ENCODE peak calls at places on chromosomes 4 and X, in four cellular contexts. One of them, this sample, is unnamed.

GRCh38 chr4:112853662-112854256 is 195.7 kb upstream of the ANK2 start:
- DNase-seq in transverse colon: no peak
- DNase-seq in GM12891: no peak
- DNase-seq in stomach: no peak
- DNase-seq in this sample: no peak

GRCh38 chr4:148776944-148777343 is 334.7 kb upstream of the NR3C2 start:
- DNase-seq in transverse colon: no peak
- DNase-seq in GM12891: no peak
- DNase-seq in stomach: no peak
- DNase-seq in this sample: no peak

GRCh38 chr4:76306882-76307669 is 543 bp downstream of the STBD1 start:
- DNase-seq in transverse colon: peak
- DNase-seq in GM12891: no peak
- DNase-seq in stomach: peak
- DNase-seq in this sample: no peak

GRCh38 chrX:134734343-134735001 is 76.2 kb upstream of the PLAC1 start:
- DNase-seq in transverse colon: no peak
- DNase-seq in GM12891: no peak
- DNase-seq in stomach: no peak
- DNase-seq in this sample: no peak

GRCh38 chr4:79174855-79175254 is 151.0 kb downstream of the NAA11 start:
- DNase-seq in transverse colon: no peak
- DNase-seq in GM12891: no peak
- DNase-seq in stomach: no peak
- DNase-seq in this sample: no peak

GRCh38 chr4:183807420-183808101 is 97.5 kb upstream of the STOX2 start:
- DNase-seq in transverse colon: no peak
- DNase-seq in GM12891: no peak
- DNase-seq in stomach: no peak
- DNase-seq in this sample: no peak

GRCh38 chr4:110621839-110622751 is 782 bp downstream of the PITX2 start:
- DNase-seq in transverse colon: no peak
- DNase-seq in GM12891: no peak
- DNase-seq in stomach: no peak
- DNase-seq in this sample: no peak

GRCh38 chrX:17414839-17415238 is 39.8 kb downstream of the NHS start:
- DNase-seq in transverse colon: peak
- DNase-seq in GM12891: no peak
- DNase-seq in stomach: peak
- DNase-seq in this sample: no peak

GRCh38 chrX:19721726-19722370 is 165.6 kb downstream of the SH3KBP1 start:
- DNase-seq in transverse colon: no peak
- DNase-seq in GM12891: no peak
- DNase-seq in stomach: no peak
- DNase-seq in this sample: no peak

GRCh38 chr4:113837397-113837796 is 75.9 kb upstream of the CAMK2D start:
- DNase-seq in transverse colon: no peak
- DNase-seq in GM12891: no peak
- DNase-seq in stomach: no peak
- DNase-seq in this sample: no peak

GRCh38 chr4:26272654-26273307 is 48.0 kb upstream of the RBPJ start:
- DNase-seq in transverse colon: no peak
- DNase-seq in GM12891: no peak
- DNase-seq in stomach: no peak
- DNase-seq in this sample: no peak

GRCh38 chr4:26269038-26269437 is 51.8 kb upstream of the RBPJ start:
- DNase-seq in transverse colon: no peak
- DNase-seq in GM12891: no peak
- DNase-seq in stomach: no peak
- DNase-seq in this sample: no peak

GRCh38 chr4:26271703-26272102 is 49.1 kb upstream of the RBPJ start:
- DNase-seq in transverse colon: no peak
- DNase-seq in GM12891: no peak
- DNase-seq in stomach: no peak
- DNase-seq in this sample: no peak

GRCh38 chr4:26275261-26275660 is 45.6 kb upstream of the RBPJ start:
- DNase-seq in transverse colon: no peak
- DNase-seq in GM12891: no peak
- DNase-seq in stomach: no peak
- DNase-seq in this sample: no peak

GRCh38 chr4:26273308-26273980 is 47.4 kb upstream of the RBPJ start:
- DNase-seq in transverse colon: no peak
- DNase-seq in GM12891: no peak
- DNase-seq in stomach: no peak
- DNase-seq in this sample: no peak
- TF ChIP-seq POLR2A in transverse colon: no peak
- TF ChIP-seq POLR2A in GM12891: no peak
- TF ChIP-seq POLR2A in stomach: no peak
- TF ChIP-seq POLR2A in this sample: no peak

GRCh38 chr4:87220094-87220831 is at the start of gene KLHL8:
- DNase-seq in transverse colon: peak
- DNase-seq in GM12891: peak
- DNase-seq in stomach: peak
- DNase-seq in this sample: peak
- TF ChIP-seq POLR2A in transverse colon: peak
- TF ChIP-seq POLR2A in GM12891: peak
- TF ChIP-seq POLR2A in stomach: no peak
- TF ChIP-seq POLR2A in this sample: peak

GRCh38 chrX:1424452-1424851 is 28.3 kb downstream of the ASMTL start:
- DNase-seq in transverse colon: no peak
- DNase-seq in GM12891: no peak
- DNase-seq in stomach: no peak
- DNase-seq in this sample: no peak
- TF ChIP-seq POLR2A in transverse colon: no peak
- TF ChIP-seq POLR2A in GM12891: no peak
- TF ChIP-seq POLR2A in stomach: no peak
- TF ChIP-seq POLR2A in this sample: no peak

GRCh38 chr4:953574-953915 is 19.8 kb downstream of the DGKQ start:
- DNase-seq in transverse colon: no peak
- DNase-seq in GM12891: no peak
- DNase-seq in stomach: no peak
- DNase-seq in this sample: no peak

GRCh38 chr4:954211-955020 is 19.0 kb downstream of the DGKQ start:
- DNase-seq in transverse colon: no peak
- DNase-seq in GM12891: peak
- DNase-seq in stomach: no peak
- DNase-seq in this sample: no peak

GRCh38 chr4:956531-957230 is 16.7 kb downstream of the DGKQ start:
- DNase-seq in transverse colon: no peak
- DNase-seq in GM12891: no peak
- DNase-seq in stomach: no peak
- DNase-seq in this sample: no peak

GRCh38 chr4:955931-956381 is 17.4 kb downstream of the DGKQ start:
- DNase-seq in transverse colon: no peak
- DNase-seq in GM12891: no peak
- DNase-seq in stomach: no peak
- DNase-seq in this sample: no peak

GRCh38 chr4:955161-955921 is 18.0 kb downstream of the DGKQ start:
- DNase-seq in transverse colon: no peak
- DNase-seq in GM12891: no peak
- DNase-seq in stomach: no peak
- DNase-seq in this sample: peak
- TF ChIP-seq POLR2A in transverse colon: no peak
- TF ChIP-seq POLR2A in GM12891: no peak
- TF ChIP-seq POLR2A in stomach: no peak
- TF ChIP-seq POLR2A in this sample: no peak

This sample was measured in breast epithelium.